ENCODE peak calls at places on chromosomes 7 and 10, in five cellular contexts. One of them, this sample, is unnamed.
A peak's percentile ranks its signal among the peaks of the same experiment; 100 is the strongest.

GRCh38 chr10:11403116-11403515 is 208.3 kb downstream of the USP6NL start:
- DNase-seq in T-helper 17 cell: peak; percentile 40
- DNase-seq in NCI-H2081: no peak
- DNase-seq in mucosa of descending colon: peak; percentile 40
- DNase-seq in type B pancreatic cell: no peak
- DNase-seq in this sample: no peak

GRCh38 chr10:106795619-106796018 is 368.9 kb downstream of the SORCS1 start:
- DNase-seq in type B pancreatic cell: no peak
- DNase-seq in NCI-H2081: no peak
- DNase-seq in mucosa of descending colon: peak; percentile 36
- DNase-seq in T-helper 17 cell: no peak
- DNase-seq in this sample: peak; percentile 9

GRCh38 chr10:98125940-98126631 is 8.4 kb upstream of the R3HCC1L start:
- DNase-seq in type B pancreatic cell: no peak
- DNase-seq in NCI-H2081: no peak
- DNase-seq in mucosa of descending colon: no peak
- DNase-seq in T-helper 17 cell: no peak
- DNase-seq in this sample: no peak

GRCh38 chr7:47743898-47744612 is 162.1 kb upstream of the TNS3 start:
- DNase-seq in T-helper 17 cell: no peak
- DNase-seq in type B pancreatic cell: no peak
- DNase-seq in NCI-H2081: peak; percentile 17
- DNase-seq in mucosa of descending colon: no peak
- DNase-seq in this sample: no peak

GRCh38 chr7:107045980-107046379 is 1.5 kb downstream of the PRKAR2B start:
- DNase-seq in T-helper 17 cell: no peak
- DNase-seq in mucosa of descending colon: peak; percentile 64
- DNase-seq in NCI-H2081: no peak
- DNase-seq in type B pancreatic cell: no peak
- DNase-seq in this sample: no peak

GRCh38 chr10:119323085-119323670 is 115.8 kb downstream of the GRK5 start:
- DNase-seq in type B pancreatic cell: no peak
- DNase-seq in mucosa of descending colon: no peak
- DNase-seq in NCI-H2081: no peak
- DNase-seq in T-helper 17 cell: no peak
- DNase-seq in this sample: peak; percentile 41

GRCh38 chr10:69731698-69732097 is 70.0 kb upstream of the COL13A1 start:
- DNase-seq in T-helper 17 cell: no peak
- DNase-seq in NCI-H2081: no peak
- DNase-seq in mucosa of descending colon: no peak
- DNase-seq in type B pancreatic cell: no peak
- DNase-seq in this sample: no peak

GRCh38 chr10:31154996-31155395 is 123.3 kb upstream of the ZNF438 start:
- DNase-seq in type B pancreatic cell: no peak
- DNase-seq in T-helper 17 cell: no peak
- DNase-seq in NCI-H2081: no peak
- DNase-seq in mucosa of descending colon: no peak
- DNase-seq in this sample: no peak

GRCh38 chr7:896346-897075 is 20.2 kb downstream of the GET4 start:
- DNase-seq in type B pancreatic cell: no peak
- DNase-seq in T-helper 17 cell: no peak
- DNase-seq in mucosa of descending colon: no peak
- DNase-seq in NCI-H2081: no peak
- DNase-seq in this sample: no peak

GRCh38 chr7:5591547-5591899 is 167.9 kb upstream of the TNRC18 start:
- DNase-seq in T-helper 17 cell: no peak
- DNase-seq in NCI-H2081: no peak
- DNase-seq in mucosa of descending colon: no peak
- DNase-seq in type B pancreatic cell: no peak
- DNase-seq in this sample: peak; percentile 99

GRCh38 chr10:112027881-112028280 is 155.7 kb downstream of the GPAM start:
- DNase-seq in T-helper 17 cell: no peak
- DNase-seq in mucosa of descending colon: no peak
- DNase-seq in NCI-H2081: no peak
- DNase-seq in type B pancreatic cell: no peak
- DNase-seq in this sample: no peak

GRCh38 chr7:100835903-100836811 is 8.8 kb upstream of the EPHB4 start:
- DNase-seq in T-helper 17 cell: no peak
- DNase-seq in mucosa of descending colon: peak; percentile 77
- DNase-seq in type B pancreatic cell: no peak
- DNase-seq in NCI-H2081: peak; percentile 45
- DNase-seq in this sample: no peak

GRCh38 chr7:149027560-149028345 is 552 bp downstream of the PDIA4 start:
- DNase-seq in T-helper 17 cell: no peak
- DNase-seq in NCI-H2081: peak; percentile 16
- DNase-seq in mucosa of descending colon: no peak
- DNase-seq in type B pancreatic cell: no peak
- DNase-seq in this sample: peak; percentile 61

GRCh38 chr7:55452967-55453366 is 87.8 kb downstream of the LANCL2 start:
- DNase-seq in type B pancreatic cell: no peak
- DNase-seq in T-helper 17 cell: no peak
- DNase-seq in NCI-H2081: no peak
- DNase-seq in mucosa of descending colon: no peak
- DNase-seq in this sample: no peak

This sample was measured in ACHN.